ENCODE peak calls at places on chromosomes 16 and 17, in four cellular contexts. One of them, this sample, is unnamed.

GRCh38 chr17:64412944-64413381 is 22.3 kb upstream of the PECAM1 start:
- DNase-seq in mucosa of gallbladder: no peak
- DNase-seq in amniotic stem cell: no peak
- DNase-seq in mucosa of descending colon: no peak
- DNase-seq in this sample: no peak

GRCh38 chr16:49567940-49568339 is 194.3 kb downstream of the C16orf78 start:
- DNase-seq in mucosa of gallbladder: no peak
- DNase-seq in mucosa of descending colon: no peak
- DNase-seq in amniotic stem cell: no peak
- DNase-seq in this sample: no peak

GRCh38 chr16:46426336-46426735 is 194.8 kb downstream of the SHCBP1 start:
- DNase-seq in amniotic stem cell: no peak
- DNase-seq in mucosa of descending colon: no peak
- DNase-seq in mucosa of gallbladder: no peak
- DNase-seq in this sample: no peak

GRCh38 chr16:69836252-69836651 is 74.1 kb downstream of the WWP2 start:
- DNase-seq in amniotic stem cell: no peak
- DNase-seq in mucosa of gallbladder: no peak
- DNase-seq in mucosa of descending colon: no peak
- DNase-seq in this sample: no peak

GRCh38 chr16:81448154-81449131 is 3.8 kb downstream of the CMIP start:
- DNase-seq in amniotic stem cell: no peak
- DNase-seq in mucosa of descending colon: peak
- DNase-seq in mucosa of gallbladder: peak
- DNase-seq in this sample: no peak

GRCh38 chr16:68533937-68534336 is 5.2 kb upstream of the ZFP90 start:
- DNase-seq in amniotic stem cell: no peak
- DNase-seq in mucosa of descending colon: no peak
- DNase-seq in mucosa of gallbladder: no peak
- DNase-seq in this sample: no peak

GRCh38 chr17:82444941-82445521 is 5.5 kb downstream of the CYBC1 start:
- DNase-seq in mucosa of gallbladder: no peak
- DNase-seq in mucosa of descending colon: peak
- DNase-seq in amniotic stem cell: no peak
- DNase-seq in this sample: no peak

GRCh38 chr16:15644306-15644961 is 1.5 kb upstream of the MARF1 start:
- DNase-seq in amniotic stem cell: no peak
- DNase-seq in mucosa of gallbladder: no peak
- DNase-seq in mucosa of descending colon: no peak
- DNase-seq in this sample: no peak

GRCh38 chr17:78766225-78766624 is 15.8 kb downstream of the CYTH1 start:
- DNase-seq in amniotic stem cell: no peak
- DNase-seq in mucosa of descending colon: no peak
- DNase-seq in mucosa of gallbladder: no peak
- DNase-seq in this sample: no peak